ENCODE peak calls at places on chromosome 17, in eight cellular contexts. B is upper lobe of right lung, F is hepatocyte, P is breast epithelium, Y is testis, Q is psoas muscle, X is endothelial cell of umbilical vein, K is body of pancreas. D is an unnamed sample.
A peak's percentile ranks its signal among the peaks of the same experiment; 100 is the strongest.

GRCh38 chr17:81641825-81642489 is 5.0 kb downstream of the TSPAN10 start:
- DNase-seq in B (no peak), F (peak; percentile 39), P (no peak), Y (no peak), Q (no peak), X (no peak), K (no peak), D (no peak)

GRCh38 chr17:50511058-50511457 is 2.8 kb downstream of the MYCBPAP start:
- DNase-seq in B (no peak), F (no peak), P (no peak), Y (no peak), Q (no peak), X (no peak), K (no peak), D (no peak)

GRCh38 chr17:2485543-2485942 is 26.1 kb downstream of the METTL16 start:
- DNase-seq in B (no peak), F (no peak), P (no peak), Y (no peak), Q (no peak), X (no peak), K (peak; percentile 19), D (no peak)

GRCh38 chr17:73641779-73642580 is 2.3 kb downstream of the SDK2 start:
- DNase-seq in B (peak; percentile 40), F (no peak), P (no peak), Y (no peak), Q (no peak), X (no peak), K (no peak), D (no peak)

GRCh38 chr17:38867179-38867994 is 2.5 kb upstream of the LASP1 start:
- DNase-seq in B (no peak), F (peak; percentile 81), P (no peak), Y (peak; percentile 73), Q (peak; percentile 55), X (peak; percentile 66), K (peak; percentile 68), D (peak; percentile 71)

GRCh38 chr17:265726-266125 is 84.3 kb upstream of the DOC2B start:
- DNase-seq in B (peak; percentile 50), F (no peak), P (no peak), Y (peak; percentile 29), Q (no peak), X (no peak), K (no peak), D (no peak)

GRCh38 chr17:19309701-19310100 is 52.8 kb downstream of the B9D1 start:
- DNase-seq in B (no peak), F (no peak), P (no peak), Y (no peak), Q (no peak), X (no peak), K (no peak), D (no peak)

GRCh38 chr17:59769891-59770290 is 62.4 kb downstream of the VMP1 start:
- DNase-seq in B (no peak), F (no peak), P (no peak), Y (no peak), Q (no peak), X (peak; percentile 89), K (no peak), D (no peak)

GRCh38 chr17:13003927-13004326 is 13.9 kb downstream of the ELAC2 start:
- DNase-seq in B (no peak), F (no peak), P (no peak), Y (no peak), Q (no peak), X (no peak), K (no peak), D (no peak)

GRCh38 chr17:74738051-74738996 is 1.3 kb downstream of the RAB37 start:
- DNase-seq in B (no peak), F (peak; percentile 18), P (no peak), Y (no peak), Q (no peak), X (no peak), K (peak; percentile 21), D (no peak)

GRCh38 chr17:74739227-74739831 is 2.3 kb downstream of the RAB37 start:
- DNase-seq in B (no peak), F (no peak), P (no peak), Y (no peak), Q (no peak), X (no peak), K (no peak), D (no peak)

GRCh38 chr17:74737299-74738050 is 419 bp downstream of the RAB37 start:
- DNase-seq in B (no peak), F (peak; percentile 76), P (no peak), Y (no peak), Q (no peak), X (no peak), K (no peak), D (peak; percentile 54)

GRCh38 chr17:74734256-74734655 is 2.8 kb upstream of the RAB37 start:
- DNase-seq in B (no peak), F (no peak), P (no peak), Y (no peak), Q (no peak), X (no peak), K (no peak), D (no peak)

DNA sequence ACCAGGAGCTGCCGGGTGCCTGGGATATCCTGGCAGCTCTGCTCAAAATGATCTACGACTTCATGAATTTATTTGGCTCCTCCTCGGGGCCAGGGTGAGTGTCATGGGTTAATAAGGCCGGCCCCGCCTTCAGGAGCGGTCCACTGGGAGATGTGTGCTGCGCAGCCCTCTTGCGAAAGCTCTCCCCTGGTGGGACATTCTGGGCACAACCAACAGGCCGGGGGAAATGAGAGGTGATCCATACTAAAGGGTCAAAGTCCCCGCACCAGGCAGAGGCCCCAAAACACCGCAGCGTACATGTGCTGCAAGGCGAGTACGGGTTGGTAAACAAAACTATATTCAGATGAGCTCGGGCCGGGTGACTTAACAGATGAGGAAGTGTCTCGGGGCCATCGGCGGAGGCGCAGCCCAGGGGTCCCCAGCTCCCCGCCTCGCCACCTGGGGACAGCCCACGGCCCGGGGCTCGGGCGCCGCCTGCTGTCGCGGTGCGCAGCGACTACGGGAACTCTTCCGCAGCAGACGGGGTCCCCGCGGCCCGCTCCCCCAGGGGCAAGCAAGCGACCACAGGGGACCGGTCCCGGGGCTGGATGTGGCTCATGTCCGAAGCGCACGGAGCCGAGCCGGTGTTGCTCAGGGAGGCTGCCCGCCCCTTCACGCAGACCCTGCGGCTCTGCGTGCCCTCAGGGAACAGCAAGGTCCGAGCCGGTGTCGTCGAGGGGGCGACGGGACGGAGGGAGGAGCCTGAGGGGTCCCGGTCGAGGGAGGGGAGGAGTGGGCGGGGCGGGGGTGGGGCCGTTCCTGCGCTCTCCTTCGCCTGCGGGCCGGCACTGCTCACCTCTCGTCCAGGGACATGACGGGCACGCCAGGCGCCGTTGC is at the start of gene RAB37:
- DNase-seq in B (peak; percentile 81), F (peak; percentile 91), P (no peak), Y (no peak), Q (peak; percentile 48), X (no peak), K (peak; percentile 70), D (peak; percentile 43)
- H3K4me1 ChIP-seq in B (peaks cover 30% of the 10 kb centered on the region), F (peaks cover 13% of the 10 kb centered on the region), P (no peaks in the 10 kb centered on the region), Y (peaks cover 12% of the 10 kb centered on the region), Q (no peaks in the 10 kb centered on the region), X (no peaks in the 10 kb centered on the region), K (peaks cover 19% of the 10 kb centered on the region), D (no peaks in the 10 kb centered on the region)

DNA sequence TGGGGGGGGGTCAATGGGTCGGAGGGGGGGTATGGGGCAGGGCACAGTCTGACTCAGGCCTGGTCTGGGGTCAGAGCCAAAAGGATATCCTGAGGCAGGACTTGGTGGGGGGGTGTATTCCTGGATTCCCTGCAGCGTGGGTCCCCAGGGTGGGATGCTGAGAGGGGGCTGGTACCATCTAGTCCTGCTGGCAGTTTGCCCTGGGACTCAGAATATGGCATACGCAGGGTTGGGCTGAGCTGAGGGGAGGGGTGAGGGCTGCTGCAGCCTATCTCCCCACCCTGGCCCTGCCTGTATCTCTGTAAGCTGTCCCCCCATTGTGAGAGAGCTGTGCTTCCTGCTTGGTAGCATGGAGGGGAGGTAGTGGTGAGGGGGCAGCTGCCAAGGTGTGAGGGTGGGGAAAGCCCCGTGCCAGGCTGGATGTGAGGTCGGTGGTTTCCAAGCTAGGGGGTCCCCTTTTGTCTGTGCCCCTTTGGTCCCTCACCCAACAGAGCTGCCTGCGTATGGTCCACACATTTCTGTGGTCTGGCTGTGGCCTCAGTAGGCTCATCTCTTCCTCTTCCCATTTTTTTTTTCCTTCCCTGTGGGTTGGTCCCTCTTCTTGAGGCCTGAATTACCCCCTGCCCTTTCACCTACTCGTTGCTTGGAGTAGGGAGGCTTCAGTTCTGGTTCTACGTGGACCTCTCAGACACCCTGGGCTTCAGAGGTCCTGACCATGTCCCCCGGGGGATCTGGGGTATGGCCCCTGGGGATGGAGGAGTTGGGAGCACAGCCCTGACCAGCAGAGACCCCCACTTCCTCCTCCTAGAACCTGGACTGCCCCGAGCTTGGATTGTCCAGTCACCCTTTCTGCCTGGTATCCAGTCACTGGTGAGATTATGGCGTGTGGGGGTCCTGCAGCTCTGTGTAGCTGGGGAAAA is 15.0 kb downstream of the RARA start:
- DNase-seq in B (no peak), F (no peak), P (peak; percentile 44), Y (peak; percentile 28), Q (peak; percentile 70), X (peak; percentile 79), K (peak; percentile 56), D (no peak)
- H3K4me1 ChIP-seq in B (peaks cover 89% of the 10 kb centered on the region), F (peaks cover 82% of the 10 kb centered on the region), P (peaks cover 56% of the 10 kb centered on the region), Y (peaks cover 95% of the 10 kb centered on the region), Q (peaks cover 89% of the 10 kb centered on the region), X (peaks cover 71% of the 10 kb centered on the region), K (peaks cover 86% of the 10 kb centered on the region), D (peaks cover 45% of the 10 kb centered on the region)

GRCh38 chr17:49436174-49436573 is 21.5 kb upstream of the PHB1 start:
- DNase-seq in B (no peak), F (no peak), P (no peak), Y (no peak), Q (no peak), X (no peak), K (no peak), D (no peak)

GRCh38 chr17:49434821-49435581 is 20.3 kb upstream of the PHB1 start:
- DNase-seq in B (no peak), F (peak; percentile 56), P (peak; percentile 61), Y (peak; percentile 67), Q (no peak), X (peak; percentile 42), K (peak; percentile 58), D (peak; percentile 56)

GRCh38 chr17:49433000-49433694 is 18.5 kb upstream of the PHB1 start:
- DNase-seq in B (no peak), F (no peak), P (no peak), Y (no peak), Q (no peak), X (no peak), K (no peak), D (no peak)

GRCh38 chr17:49435630-49436029 is 20.9 kb upstream of the PHB1 start:
- DNase-seq in B (no peak), F (no peak), P (peak; percentile 90), Y (no peak), Q (no peak), X (no peak), K (no peak), D (no peak)

GRCh38 chr17:49431743-49432142 is 17.1 kb upstream of the PHB1 start:
- DNase-seq in B (no peak), F (no peak), P (no peak), Y (no peak), Q (no peak), X (no peak), K (no peak), D (no peak)
- H3K4me1 ChIP-seq in B (no peaks in the 10 kb centered on the region), F (no peaks in the 10 kb centered on the region), P (no peaks in the 10 kb centered on the region), Y (no peaks in the 10 kb centered on the region), Q (no peaks in the 10 kb centered on the region), X (no peaks in the 10 kb centered on the region), K (no peaks in the 10 kb centered on the region), D (peaks cover 15% of the 10 kb centered on the region)

DNA sequence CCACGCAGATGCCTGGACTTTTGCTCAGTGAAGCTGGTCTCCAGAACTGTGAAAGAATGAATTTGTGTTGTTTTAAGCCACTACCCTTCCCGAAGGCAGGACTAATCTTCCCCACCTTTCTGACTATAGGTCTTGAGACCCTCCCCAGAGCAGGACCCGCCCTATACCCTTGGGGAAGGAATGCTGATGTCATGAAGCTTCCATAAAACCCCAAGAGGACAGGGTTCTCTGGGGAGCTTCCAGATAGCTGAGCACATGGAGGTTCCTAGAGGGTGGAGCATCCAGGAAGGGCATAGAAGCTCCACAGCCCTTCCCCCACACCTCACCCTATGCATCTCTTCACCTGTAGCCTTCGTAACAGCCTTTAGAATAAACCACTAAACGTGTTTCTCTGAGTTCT is 287.8 kb downstream of the SOX9 start:
- DNase-seq in B (no peak), F (no peak), P (no peak), Y (no peak), Q (no peak), X (no peak), K (no peak), D (no peak)
- H3K4me1 ChIP-seq in B (peaks cover 5% of the 10 kb centered on the region), F (peaks cover 51% of the 10 kb centered on the region), P (peaks cover 9% of the 10 kb centered on the region), Y (peaks cover 3% of the 10 kb centered on the region), Q (no peaks in the 10 kb centered on the region), X (peaks cover 5% of the 10 kb centered on the region), K (peaks cover 46% of the 10 kb centered on the region), D (peaks cover 22% of the 10 kb centered on the region)

D was measured in BE2C.